ENCODE peak calls at places on chromosomes 4 and X, in nine cellular contexts. K is NCI-H2029, Q is NCI-H446 treated with DMSO at 0.1 percent for 48 hours, V is substantia nigra, F is NCI-H1105, Z is foreskin fibroblast, J is AG20443, D is neural crest cell, B is NCI-H1092 treated with DMSO at 0.1 percent for 48 hours. R is an unnamed sample.

GRCh38 chr4:168515222-168516011 is 18.6 kb downstream of the PALLD start:
- DNase-seq in K (peak), Q (peak), V (no peak), F (peak), Z (no peak), J (no peak), D (no peak), B (peak), R (no peak)

GRCh38 chr4:67533112-67533511 is 12.2 kb downstream of the CENPC start:
- DNase-seq in K (no peak), Q (no peak), V (no peak), F (no peak), Z (no peak), J (no peak), D (no peak), B (no peak), R (no peak)

GRCh38 chr4:15084780-15085179 is 82.5 kb downstream of the CPEB2 start:
- DNase-seq in K (no peak), Q (no peak), V (no peak), F (no peak), Z (no peak), J (no peak), D (no peak), B (no peak), R (no peak)

GRCh38 chr4:73212982-73213730 is 45.4 kb downstream of the ANKRD17 start:
- DNase-seq in K (no peak), Q (no peak), V (no peak), F (no peak), Z (no peak), J (no peak), D (no peak), B (no peak), R (no peak)

GRCh38 chr4:152107736-152108500 is 347.1 kb upstream of the GATB start:
- DNase-seq in K (no peak), Q (no peak), V (no peak), F (no peak), Z (no peak), J (no peak), D (no peak), B (no peak), R (no peak)

GRCh38 chr4:41939016-41939623 is 3.9 kb downstream of the TMEM33 start:
- DNase-seq in K (peak), Q (no peak), V (no peak), F (no peak), Z (no peak), J (no peak), D (no peak), B (no peak), R (peak)

GRCh38 chrX:54358424-54359211 is 772 bp upstream of the WNK3 start:
- DNase-seq in K (peak), Q (peak), V (peak), F (peak), Z (peak), J (peak), D (peak), B (peak), R (peak)

GRCh38 chr4:106062452-106062875 is 167.2 kb downstream of the NPNT start:
- DNase-seq in K (no peak), Q (no peak), V (no peak), F (no peak), Z (peak), J (peak), D (no peak), B (no peak), R (peak)

GRCh38 chrX:155048997-155049619 is 21.8 kb downstream of the CMC4 start:
- DNase-seq in K (no peak), Q (peak), V (peak), F (peak), Z (no peak), J (peak), D (peak), B (peak), R (peak)

GRCh38 chrX:103540145-103540544 is 20.9 kb upstream of the RAB40A start:
- DNase-seq in K (no peak), Q (no peak), V (no peak), F (no peak), Z (no peak), J (no peak), D (no peak), B (no peak), R (peak)

GRCh38 chr4:1116837-1117236 is 3.5 kb upstream of the RNF212 start:
- DNase-seq in K (no peak), Q (no peak), V (no peak), F (no peak), Z (no peak), J (no peak), D (no peak), B (no peak), R (peak)

GRCh38 chr4:40307627-40308497 is 27.3 kb upstream of the CHRNA9 start:
- DNase-seq in K (no peak), Q (no peak), V (no peak), F (no peak), Z (no peak), J (no peak), D (no peak), B (no peak), R (no peak)

GRCh38 chrX:75229774-75230173 is 44.1 kb upstream of the UPRT start:
- DNase-seq in K (no peak), Q (no peak), V (no peak), F (no peak), Z (no peak), J (no peak), D (no peak), B (no peak), R (no peak)

GRCh38 chr4:102707150-102707549 is 53.6 kb downstream of the MANBA start:
- DNase-seq in K (no peak), Q (no peak), V (no peak), F (no peak), Z (no peak), J (no peak), D (no peak), B (no peak), R (no peak)

GRCh38 chrX:129653985-129654651 is 638 bp downstream of the APLN start:
- DNase-seq in K (peak), Q (no peak), V (peak), F (no peak), Z (no peak), J (peak), D (peak), B (peak), R (no peak)

GRCh38 chr4:150139297-150139696 is 61.1 kb downstream of the DCLK2 start:
- DNase-seq in K (no peak), Q (no peak), V (no peak), F (no peak), Z (no peak), J (no peak), D (no peak), B (no peak), R (no peak)

GRCh38 chr4:54588404-54588803 is 69.4 kb upstream of the KIT start:
- DNase-seq in K (no peak), Q (no peak), V (no peak), F (no peak), Z (no peak), J (no peak), D (no peak), B (no peak), R (no peak)

GRCh38 chr4:122224348-122224747 is 72.2 kb downstream of the BLTP1 start:
- DNase-seq in K (no peak), Q (no peak), V (no peak), F (no peak), Z (no peak), J (peak), D (peak), B (no peak), R (peak)

GRCh38 chr4:165464338-165464737 is 85.5 kb downstream of the CPE start:
- DNase-seq in K (no peak), Q (no peak), V (no peak), F (no peak), Z (no peak), J (no peak), D (no peak), B (peak), R (no peak)

GRCh38 chr4:4308800-4309441 is 18.9 kb downstream of the ZBTB49 start:
- DNase-seq in K (no peak), Q (no peak), V (no peak), F (no peak), Z (peak), J (peak), D (no peak), B (no peak), R (peak)

GRCh38 chr4:7153711-7154110 is 38.6 kb upstream of the SORCS2 start:
- DNase-seq in K (no peak), Q (no peak), V (no peak), F (no peak), Z (no peak), J (no peak), D (no peak), B (no peak), R (no peak)

GRCh38 chr4:39698424-39699009 is 581 bp downstream of the UBE2K start:
- DNase-seq in K (peak), Q (no peak), V (peak), F (peak), Z (no peak), J (peak), D (peak), B (peak), R (no peak)

GRCh38 chrX:2228466-2228865 is 272.3 kb downstream of the DHRSX start:
- DNase-seq in K (no peak), Q (no peak), V (no peak), F (no peak), Z (no peak), J (no peak), D (no peak), B (no peak), R (no peak)

GRCh38 chr4:7786040-7786439 is 153.6 kb downstream of the AFAP1 start:
- DNase-seq in K (no peak), Q (no peak), V (no peak), F (no peak), Z (no peak), J (no peak), D (no peak), B (no peak), R (no peak)

GRCh38 chrX:10190367-10190766 is 33.6 kb downstream of the CLCN4 start:
- DNase-seq in K (peak), Q (peak), V (peak), F (peak), Z (peak), J (peak), D (peak), B (peak), R (peak)